ENCODE peak calls at places on chromosomes 16 and 17, in nine cellular contexts. One of them, this sample, is unnamed.

GRCh38 chr17:72421128-72422092 is 300.6 kb downstream of the SOX9 start:
- DNase-seq in uterus: no peak
- DNase-seq in glutamatergic neuron: no peak
- DNase-seq in HFFc6: peak
- DNase-seq in hepatocyte: peak
- DNase-seq in ovary: no peak
- DNase-seq in transverse colon: peak
- DNase-seq in AG04449: peak
- DNase-seq in tibial artery: no peak
- DNase-seq in this sample: peak

GRCh38 chr16:69724981-69725479 is 1.3 kb downstream of the NQO1 start:
- DNase-seq in uterus: no peak
- DNase-seq in glutamatergic neuron: no peak
- DNase-seq in HFFc6: no peak
- DNase-seq in hepatocyte: no peak
- DNase-seq in ovary: no peak
- DNase-seq in transverse colon: no peak
- DNase-seq in AG04449: no peak
- DNase-seq in tibial artery: peak
- DNase-seq in this sample: no peak

GRCh38 chr16:59060212-59060611 is 326.1 kb upstream of the GOT2 start:
- DNase-seq in uterus: no peak
- DNase-seq in glutamatergic neuron: no peak
- DNase-seq in HFFc6: peak
- DNase-seq in hepatocyte: no peak
- DNase-seq in ovary: no peak
- DNase-seq in transverse colon: no peak
- DNase-seq in AG04449: peak
- DNase-seq in tibial artery: no peak
- DNase-seq in this sample: no peak

GRCh38 chr17:36117505-36118382 is 14.1 kb downstream of the CCL4 start:
- DNase-seq in uterus: no peak
- DNase-seq in glutamatergic neuron: no peak
- DNase-seq in HFFc6: no peak
- DNase-seq in hepatocyte: no peak
- DNase-seq in ovary: no peak
- DNase-seq in transverse colon: peak
- DNase-seq in AG04449: no peak
- DNase-seq in tibial artery: no peak
- DNase-seq in this sample: no peak

GRCh38 chr16:65754799-65755691 is 611.4 kb upstream of the CDH5 start:
- DNase-seq in uterus: peak
- DNase-seq in glutamatergic neuron: no peak
- DNase-seq in HFFc6: no peak
- DNase-seq in hepatocyte: peak
- DNase-seq in ovary: peak
- DNase-seq in transverse colon: peak
- DNase-seq in AG04449: peak
- DNase-seq in tibial artery: no peak
- DNase-seq in this sample: peak

GRCh38 chr17:79631640-79632431 is 21.0 kb upstream of the RBFOX3 start:
- DNase-seq in uterus: no peak
- DNase-seq in glutamatergic neuron: no peak
- DNase-seq in HFFc6: no peak
- DNase-seq in hepatocyte: no peak
- DNase-seq in ovary: peak
- DNase-seq in transverse colon: no peak
- DNase-seq in AG04449: no peak
- DNase-seq in tibial artery: peak
- DNase-seq in this sample: no peak

GRCh38 chr17:7204828-7205461 is 14.7 kb downstream of the DLG4 start:
- DNase-seq in uterus: peak
- DNase-seq in glutamatergic neuron: peak
- DNase-seq in HFFc6: no peak
- DNase-seq in hepatocyte: peak
- DNase-seq in ovary: peak
- DNase-seq in transverse colon: peak
- DNase-seq in AG04449: no peak
- DNase-seq in tibial artery: peak
- DNase-seq in this sample: no peak

GRCh38 chr16:559411-560207 is 585 bp upstream of the PRR35 start:
- DNase-seq in uterus: no peak
- DNase-seq in glutamatergic neuron: no peak
- DNase-seq in HFFc6: no peak
- DNase-seq in hepatocyte: no peak
- DNase-seq in ovary: no peak
- DNase-seq in transverse colon: no peak
- DNase-seq in AG04449: no peak
- DNase-seq in tibial artery: no peak
- DNase-seq in this sample: no peak

GRCh38 chr16:84040823-84041391 is 1.7 kb downstream of the SLC38A8 start:
- DNase-seq in uterus: no peak
- DNase-seq in glutamatergic neuron: no peak
- DNase-seq in HFFc6: peak
- DNase-seq in hepatocyte: no peak
- DNase-seq in ovary: no peak
- DNase-seq in transverse colon: no peak
- DNase-seq in AG04449: peak
- DNase-seq in tibial artery: no peak
- DNase-seq in this sample: peak

GRCh38 chr16:324451-325334 is 27.8 kb downstream of the AXIN1 start:
- DNase-seq in uterus: no peak
- DNase-seq in glutamatergic neuron: no peak
- DNase-seq in HFFc6: no peak
- DNase-seq in hepatocyte: peak
- DNase-seq in ovary: no peak
- DNase-seq in transverse colon: peak
- DNase-seq in AG04449: no peak
- DNase-seq in tibial artery: no peak
- DNase-seq in this sample: no peak

GRCh38 chr17:35372846-35373531 is 432 bp downstream of the SLFN11 start:
- DNase-seq in uterus: peak
- DNase-seq in glutamatergic neuron: no peak
- DNase-seq in HFFc6: no peak
- DNase-seq in hepatocyte: peak
- DNase-seq in ovary: peak
- DNase-seq in transverse colon: peak
- DNase-seq in AG04449: no peak
- DNase-seq in tibial artery: no peak
- DNase-seq in this sample: no peak

GRCh38 chr17:40312893-40313659 is 4.1 kb downstream of the RARA start:
- DNase-seq in uterus: peak
- DNase-seq in glutamatergic neuron: peak
- DNase-seq in HFFc6: no peak
- DNase-seq in hepatocyte: no peak
- DNase-seq in ovary: no peak
- DNase-seq in transverse colon: no peak
- DNase-seq in AG04449: no peak
- DNase-seq in tibial artery: no peak
- DNase-seq in this sample: no peak

GRCh38 chr17:2755941-2756724 is 6.7 kb upstream of the CCDC92B start:
- DNase-seq in uterus: no peak
- DNase-seq in glutamatergic neuron: peak
- DNase-seq in HFFc6: no peak
- DNase-seq in hepatocyte: peak
- DNase-seq in ovary: no peak
- DNase-seq in transverse colon: no peak
- DNase-seq in AG04449: no peak
- DNase-seq in tibial artery: no peak
- DNase-seq in this sample: no peak

GRCh38 chr16:55154261-55154660 is 169.7 kb upstream of the IRX6 start:
- DNase-seq in uterus: no peak
- DNase-seq in glutamatergic neuron: no peak
- DNase-seq in HFFc6: no peak
- DNase-seq in hepatocyte: no peak
- DNase-seq in ovary: no peak
- DNase-seq in transverse colon: no peak
- DNase-seq in AG04449: no peak
- DNase-seq in tibial artery: no peak
- DNase-seq in this sample: no peak

GRCh38 chr17:9217151-9218067 is 196.1 kb downstream of the NTN1 start:
- DNase-seq in uterus: no peak
- DNase-seq in glutamatergic neuron: no peak
- DNase-seq in HFFc6: peak
- DNase-seq in hepatocyte: peak
- DNase-seq in ovary: no peak
- DNase-seq in transverse colon: no peak
- DNase-seq in AG04449: peak
- DNase-seq in tibial artery: no peak
- DNase-seq in this sample: peak

GRCh38 chr16:51971184-51971583 is 575.8 kb downstream of the TOX3 start:
- DNase-seq in uterus: no peak
- DNase-seq in glutamatergic neuron: peak
- DNase-seq in HFFc6: peak
- DNase-seq in hepatocyte: peak
- DNase-seq in ovary: no peak
- DNase-seq in transverse colon: no peak
- DNase-seq in AG04449: no peak
- DNase-seq in tibial artery: no peak
- DNase-seq in this sample: no peak
- TF ChIP-seq CTCF in uterus: no peak
- TF ChIP-seq CTCF in glutamatergic neuron: peak
- TF ChIP-seq CTCF in HFFc6: peak
- TF ChIP-seq CTCF in hepatocyte: peak
- TF ChIP-seq CTCF in ovary: no peak
- TF ChIP-seq CTCF in transverse colon: no peak
- TF ChIP-seq CTCF in AG04449: peak
- TF ChIP-seq CTCF in tibial artery: no peak
- TF ChIP-seq CTCF in this sample: peak

DNA sequence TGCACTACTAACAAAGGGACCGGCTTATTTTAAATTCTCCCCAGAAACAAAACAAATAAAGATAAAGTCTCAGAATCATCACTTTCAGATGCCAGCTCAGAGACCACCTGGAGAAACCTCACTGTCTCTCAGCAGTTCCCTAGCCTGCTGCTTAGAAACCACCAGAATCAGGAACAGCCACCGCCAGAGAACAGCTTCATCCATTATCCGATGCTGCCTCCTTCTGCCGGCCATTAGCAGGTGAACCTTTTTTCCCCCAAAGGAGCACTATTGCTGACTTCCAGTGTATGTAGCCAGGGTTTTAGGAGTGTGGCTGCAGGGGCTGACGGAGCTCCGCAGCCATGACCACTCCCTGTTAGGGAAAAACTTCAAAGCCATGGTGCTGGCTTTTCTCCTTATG is 171.2 kb upstream of the DYNLRB2 start:
- DNase-seq in uterus: peak
- DNase-seq in glutamatergic neuron: peak
- DNase-seq in HFFc6: peak
- DNase-seq in hepatocyte: peak
- DNase-seq in ovary: peak
- DNase-seq in transverse colon: peak
- DNase-seq in AG04449: peak
- DNase-seq in tibial artery: no peak
- DNase-seq in this sample: peak
- TF ChIP-seq CTCF in uterus: peak
- TF ChIP-seq CTCF in glutamatergic neuron: peak
- TF ChIP-seq CTCF in HFFc6: peak
- TF ChIP-seq CTCF in hepatocyte: peak
- TF ChIP-seq CTCF in ovary: peak
- TF ChIP-seq CTCF in transverse colon: peak
- TF ChIP-seq CTCF in AG04449: peak
- TF ChIP-seq CTCF in tibial artery: peak
- TF ChIP-seq CTCF in this sample: peak

GRCh38 chr16:31888735-31889134 is 15.1 kb downstream of the ZNF267 start:
- DNase-seq in uterus: no peak
- DNase-seq in glutamatergic neuron: no peak
- DNase-seq in HFFc6: no peak
- DNase-seq in hepatocyte: no peak
- DNase-seq in ovary: no peak
- DNase-seq in transverse colon: no peak
- DNase-seq in AG04449: no peak
- DNase-seq in tibial artery: no peak
- DNase-seq in this sample: no peak

GRCh38 chr16:31897283-31897682 is 23.7 kb downstream of the ZNF267 start:
- DNase-seq in uterus: no peak
- DNase-seq in glutamatergic neuron: no peak
- DNase-seq in HFFc6: no peak
- DNase-seq in hepatocyte: no peak
- DNase-seq in ovary: no peak
- DNase-seq in transverse colon: no peak
- DNase-seq in AG04449: no peak
- DNase-seq in tibial artery: no peak
- DNase-seq in this sample: no peak

GRCh38 chr16:31899505-31899904 is 25.9 kb downstream of the ZNF267 start:
- DNase-seq in uterus: no peak
- DNase-seq in glutamatergic neuron: no peak
- DNase-seq in HFFc6: no peak
- DNase-seq in hepatocyte: no peak
- DNase-seq in ovary: no peak
- DNase-seq in transverse colon: no peak
- DNase-seq in AG04449: no peak
- DNase-seq in tibial artery: no peak
- DNase-seq in this sample: no peak

DNA sequence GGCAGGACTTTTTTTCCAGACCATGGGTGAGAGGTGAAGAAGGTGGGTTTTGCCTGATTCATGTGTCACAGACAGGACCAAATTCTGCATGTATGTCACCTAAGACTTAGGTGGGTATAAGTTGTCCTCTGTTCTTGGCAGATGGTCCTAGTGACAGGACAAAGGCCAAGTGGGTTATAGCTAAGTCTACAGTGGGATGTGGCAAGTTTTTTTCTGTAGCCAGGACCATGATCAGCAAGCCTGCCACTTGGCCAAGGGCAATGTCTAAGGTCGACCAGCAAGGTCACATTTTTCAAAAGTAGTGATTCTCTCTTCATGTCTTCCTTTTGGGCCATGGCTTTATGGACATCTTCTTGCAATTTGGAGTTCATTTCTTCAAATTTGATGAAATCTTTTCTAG is 20.2 kb downstream of the ZNF267 start:
- DNase-seq in uterus: no peak
- DNase-seq in glutamatergic neuron: no peak
- DNase-seq in HFFc6: no peak
- DNase-seq in hepatocyte: no peak
- DNase-seq in ovary: no peak
- DNase-seq in transverse colon: no peak
- DNase-seq in AG04449: no peak
- DNase-seq in tibial artery: no peak
- DNase-seq in this sample: no peak
- TF ChIP-seq CTCF in uterus: no peak
- TF ChIP-seq CTCF in glutamatergic neuron: no peak
- TF ChIP-seq CTCF in HFFc6: no peak
- TF ChIP-seq CTCF in hepatocyte: no peak
- TF ChIP-seq CTCF in ovary: no peak
- TF ChIP-seq CTCF in transverse colon: no peak
- TF ChIP-seq CTCF in AG04449: no peak
- TF ChIP-seq CTCF in tibial artery: no peak
- TF ChIP-seq CTCF in this sample: no peak

DNA sequence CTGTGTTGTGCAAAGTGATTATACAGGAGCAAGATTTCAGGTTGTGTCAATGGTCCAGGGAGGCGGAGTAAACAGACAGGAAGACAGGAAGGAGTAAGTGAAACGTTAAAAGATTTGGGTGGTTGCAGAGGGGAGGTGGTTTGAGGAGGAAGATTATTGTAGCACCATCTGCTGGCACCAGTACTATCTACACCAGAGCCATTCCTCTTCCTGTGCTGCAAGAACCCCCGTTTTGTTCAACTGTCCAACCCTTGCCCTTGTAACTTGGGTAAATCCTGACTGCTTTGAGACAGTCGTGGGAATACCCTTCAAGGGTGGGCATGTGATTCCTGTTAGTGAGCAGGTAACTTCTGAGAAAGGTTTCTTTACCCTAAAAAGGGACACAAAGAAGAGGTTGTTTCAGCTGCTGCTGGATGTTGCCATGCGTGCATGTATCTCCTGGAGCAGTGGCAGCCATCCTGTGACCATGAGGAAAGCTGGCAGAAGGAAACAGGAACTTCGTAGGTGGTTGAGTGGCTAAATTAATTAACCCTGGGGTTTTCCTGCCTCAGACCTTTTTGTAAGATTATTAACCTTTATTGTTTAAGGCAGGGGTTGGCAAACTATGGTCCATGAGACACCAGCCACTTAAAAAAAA is 124.1 kb downstream of the PRKCA start:
- DNase-seq in uterus: no peak
- DNase-seq in glutamatergic neuron: no peak
- DNase-seq in HFFc6: no peak
- DNase-seq in hepatocyte: no peak
- DNase-seq in ovary: no peak
- DNase-seq in transverse colon: peak
- DNase-seq in AG04449: no peak
- DNase-seq in tibial artery: no peak
- DNase-seq in this sample: no peak
- TF ChIP-seq CTCF in uterus: no peak
- TF ChIP-seq CTCF in glutamatergic neuron: no peak
- TF ChIP-seq CTCF in HFFc6: peak
- TF ChIP-seq CTCF in hepatocyte: no peak
- TF ChIP-seq CTCF in ovary: no peak
- TF ChIP-seq CTCF in transverse colon: no peak
- TF ChIP-seq CTCF in AG04449: peak
- TF ChIP-seq CTCF in tibial artery: no peak
- TF ChIP-seq CTCF in this sample: no peak